ENCODE peak calls at places on chromosomes 3 and 15, in nine cellular contexts. One of them, this sample, is unnamed.

GRCh38 chr3:151589311-151589710 is 128.4 kb upstream of the IGSF10 start:
- DNase-seq in activated B cell treated with CpG ODN at 0.5 μM for 24 hours: no peak
- DNase-seq in activated CD8-positive, alpha-beta T cell treated with anti-CD3 and anti-CD28 coated beads for 36 hours: no peak
- DNase-seq in fibroblast of villous mesenchyme: no peak
- DNase-seq in stimulated activated CD4-positive, alpha-beta T cell treated with anti-CD3 and anti-CD28 coated beads, Interleukin-1b, Interleukin-23, amount 100 ng/mL, for 4 hours: no peak
- DNase-seq in coronary artery: no peak
- DNase-seq in EL: no peak
- DNase-seq in NCI-H146: no peak
- DNase-seq in RWPE1: no peak
- DNase-seq in this sample: no peak

GRCh38 chr15:68681836-68682235 is 103.0 kb downstream of the CORO2B start:
- DNase-seq in activated B cell treated with CpG ODN at 0.5 μM for 24 hours: no peak
- DNase-seq in RWPE1: no peak
- DNase-seq in NCI-H146: no peak
- DNase-seq in stimulated activated CD4-positive, alpha-beta T cell treated with anti-CD3 and anti-CD28 coated beads, Interleukin-1b, Interleukin-23, amount 100 ng/mL, for 4 hours: no peak
- DNase-seq in activated CD8-positive, alpha-beta T cell treated with anti-CD3 and anti-CD28 coated beads for 36 hours: no peak
- DNase-seq in coronary artery: peak; percentile 41
- DNase-seq in fibroblast of villous mesenchyme: no peak
- DNase-seq in EL: no peak
- DNase-seq in this sample: no peak

GRCh38 chr3:105526349-105527111 is 159.8 kb downstream of the ALCAM start:
- DNase-seq in activated B cell treated with CpG ODN at 0.5 μM for 24 hours: no peak
- DNase-seq in RWPE1: peak; percentile 6
- DNase-seq in EL: peak; percentile 34
- DNase-seq in activated CD8-positive, alpha-beta T cell treated with anti-CD3 and anti-CD28 coated beads for 36 hours: no peak
- DNase-seq in NCI-H146: no peak
- DNase-seq in stimulated activated CD4-positive, alpha-beta T cell treated with anti-CD3 and anti-CD28 coated beads, Interleukin-1b, Interleukin-23, amount 100 ng/mL, for 4 hours: no peak
- DNase-seq in coronary artery: no peak
- DNase-seq in fibroblast of villous mesenchyme: no peak
- DNase-seq in this sample: no peak

GRCh38 chr3:131794766-131795381 is 239.9 kb downstream of the CPNE4 start:
- DNase-seq in fibroblast of villous mesenchyme: peak; percentile 67
- DNase-seq in coronary artery: no peak
- DNase-seq in NCI-H146: peak; percentile 21
- DNase-seq in EL: peak; percentile 45
- DNase-seq in activated CD8-positive, alpha-beta T cell treated with anti-CD3 and anti-CD28 coated beads for 36 hours: peak; percentile 24
- DNase-seq in activated B cell treated with CpG ODN at 0.5 μM for 24 hours: no peak
- DNase-seq in RWPE1: peak; percentile 48
- DNase-seq in stimulated activated CD4-positive, alpha-beta T cell treated with anti-CD3 and anti-CD28 coated beads, Interleukin-1b, Interleukin-23, amount 100 ng/mL, for 4 hours: no peak
- DNase-seq in this sample: peak; percentile 82

GRCh38 chr3:27079427-27080105 is 289.6 kb downstream of the NEK10 start:
- DNase-seq in activated B cell treated with CpG ODN at 0.5 μM for 24 hours: no peak
- DNase-seq in activated CD8-positive, alpha-beta T cell treated with anti-CD3 and anti-CD28 coated beads for 36 hours: no peak
- DNase-seq in stimulated activated CD4-positive, alpha-beta T cell treated with anti-CD3 and anti-CD28 coated beads, Interleukin-1b, Interleukin-23, amount 100 ng/mL, for 4 hours: no peak
- DNase-seq in NCI-H146: no peak
- DNase-seq in RWPE1: no peak
- DNase-seq in fibroblast of villous mesenchyme: peak; percentile 31
- DNase-seq in coronary artery: no peak
- DNase-seq in EL: peak; percentile 53
- DNase-seq in this sample: no peak

GRCh38 chr15:83854314-83854713 is 200.4 kb downstream of the ADAMTSL3 start:
- DNase-seq in activated B cell treated with CpG ODN at 0.5 μM for 24 hours: no peak
- DNase-seq in coronary artery: no peak
- DNase-seq in fibroblast of villous mesenchyme: no peak
- DNase-seq in activated CD8-positive, alpha-beta T cell treated with anti-CD3 and anti-CD28 coated beads for 36 hours: no peak
- DNase-seq in NCI-H146: no peak
- DNase-seq in RWPE1: peak; percentile 93
- DNase-seq in EL: no peak
- DNase-seq in stimulated activated CD4-positive, alpha-beta T cell treated with anti-CD3 and anti-CD28 coated beads, Interleukin-1b, Interleukin-23, amount 100 ng/mL, for 4 hours: no peak
- DNase-seq in this sample: peak; percentile 60

GRCh38 chr3:173711619-173712018 is 314.1 kb downstream of the NLGN1 start:
- DNase-seq in NCI-H146: peak; percentile 91
- DNase-seq in coronary artery: no peak
- DNase-seq in fibroblast of villous mesenchyme: no peak
- DNase-seq in RWPE1: peak; percentile 12
- DNase-seq in EL: no peak
- DNase-seq in activated B cell treated with CpG ODN at 0.5 μM for 24 hours: no peak
- DNase-seq in stimulated activated CD4-positive, alpha-beta T cell treated with anti-CD3 and anti-CD28 coated beads, Interleukin-1b, Interleukin-23, amount 100 ng/mL, for 4 hours: no peak
- DNase-seq in activated CD8-positive, alpha-beta T cell treated with anti-CD3 and anti-CD28 coated beads for 36 hours: no peak
- DNase-seq in this sample: no peak

GRCh38 chr3:107660316-107660976 is 137.7 kb downstream of the BBX start:
- DNase-seq in stimulated activated CD4-positive, alpha-beta T cell treated with anti-CD3 and anti-CD28 coated beads, Interleukin-1b, Interleukin-23, amount 100 ng/mL, for 4 hours: no peak
- DNase-seq in activated CD8-positive, alpha-beta T cell treated with anti-CD3 and anti-CD28 coated beads for 36 hours: no peak
- DNase-seq in coronary artery: no peak
- DNase-seq in activated B cell treated with CpG ODN at 0.5 μM for 24 hours: no peak
- DNase-seq in NCI-H146: peak; percentile 74
- DNase-seq in RWPE1: no peak
- DNase-seq in EL: peak; percentile 58
- DNase-seq in fibroblast of villous mesenchyme: peak; percentile 68
- DNase-seq in this sample: peak; percentile 83

GRCh38 chr15:45704329-45705249 is 69.8 kb downstream of the SQOR start:
- DNase-seq in RWPE1: no peak
- DNase-seq in activated CD8-positive, alpha-beta T cell treated with anti-CD3 and anti-CD28 coated beads for 36 hours: peak; percentile 17
- DNase-seq in stimulated activated CD4-positive, alpha-beta T cell treated with anti-CD3 and anti-CD28 coated beads, Interleukin-1b, Interleukin-23, amount 100 ng/mL, for 4 hours: peak; percentile 3
- DNase-seq in fibroblast of villous mesenchyme: peak; percentile 14
- DNase-seq in EL: peak; percentile 40
- DNase-seq in activated B cell treated with CpG ODN at 0.5 μM for 24 hours: no peak
- DNase-seq in NCI-H146: no peak
- DNase-seq in coronary artery: no peak
- DNase-seq in this sample: peak; percentile 44

GRCh38 chr3:5231536-5231935 is 44.0 kb downstream of the EDEM1 start:
- DNase-seq in NCI-H146: no peak
- DNase-seq in activated B cell treated with CpG ODN at 0.5 μM for 24 hours: no peak
- DNase-seq in EL: no peak
- DNase-seq in stimulated activated CD4-positive, alpha-beta T cell treated with anti-CD3 and anti-CD28 coated beads, Interleukin-1b, Interleukin-23, amount 100 ng/mL, for 4 hours: no peak
- DNase-seq in coronary artery: no peak
- DNase-seq in fibroblast of villous mesenchyme: no peak
- DNase-seq in activated CD8-positive, alpha-beta T cell treated with anti-CD3 and anti-CD28 coated beads for 36 hours: no peak
- DNase-seq in RWPE1: no peak
- DNase-seq in this sample: no peak

GRCh38 chr15:63857459-63857856 is 23.7 kb upstream of the HERC1 start:
- DNase-seq in fibroblast of villous mesenchyme: no peak
- DNase-seq in coronary artery: no peak
- DNase-seq in activated CD8-positive, alpha-beta T cell treated with anti-CD3 and anti-CD28 coated beads for 36 hours: no peak
- DNase-seq in RWPE1: no peak
- DNase-seq in activated B cell treated with CpG ODN at 0.5 μM for 24 hours: no peak
- DNase-seq in EL: peak; percentile 18
- DNase-seq in stimulated activated CD4-positive, alpha-beta T cell treated with anti-CD3 and anti-CD28 coated beads, Interleukin-1b, Interleukin-23, amount 100 ng/mL, for 4 hours: no peak
- DNase-seq in NCI-H146: no peak
- DNase-seq in this sample: no peak

GRCh38 chr15:39783244-39783820 is 691 bp upstream of the FSIP1 start:
- DNase-seq in RWPE1: peak; percentile 26
- DNase-seq in stimulated activated CD4-positive, alpha-beta T cell treated with anti-CD3 and anti-CD28 coated beads, Interleukin-1b, Interleukin-23, amount 100 ng/mL, for 4 hours: no peak
- DNase-seq in EL: no peak
- DNase-seq in activated CD8-positive, alpha-beta T cell treated with anti-CD3 and anti-CD28 coated beads for 36 hours: no peak
- DNase-seq in coronary artery: no peak
- DNase-seq in fibroblast of villous mesenchyme: peak; percentile 19
- DNase-seq in NCI-H146: peak; percentile 33
- DNase-seq in activated B cell treated with CpG ODN at 0.5 μM for 24 hours: no peak
- DNase-seq in this sample: peak; percentile 30

GRCh38 chr3:38438421-38438820 is 15.3 kb upstream of the ACVR2B start:
- DNase-seq in coronary artery: no peak
- DNase-seq in RWPE1: no peak
- DNase-seq in activated CD8-positive, alpha-beta T cell treated with anti-CD3 and anti-CD28 coated beads for 36 hours: peak; percentile 28
- DNase-seq in stimulated activated CD4-positive, alpha-beta T cell treated with anti-CD3 and anti-CD28 coated beads, Interleukin-1b, Interleukin-23, amount 100 ng/mL, for 4 hours: no peak
- DNase-seq in fibroblast of villous mesenchyme: no peak
- DNase-seq in EL: peak; percentile 34
- DNase-seq in NCI-H146: no peak
- DNase-seq in activated B cell treated with CpG ODN at 0.5 μM for 24 hours: no peak
- DNase-seq in this sample: peak; percentile 59

GRCh38 chr3:56351496-56351895 is 116.8 kb downstream of the ERC2 start:
- DNase-seq in fibroblast of villous mesenchyme: no peak
- DNase-seq in stimulated activated CD4-positive, alpha-beta T cell treated with anti-CD3 and anti-CD28 coated beads, Interleukin-1b, Interleukin-23, amount 100 ng/mL, for 4 hours: no peak
- DNase-seq in activated CD8-positive, alpha-beta T cell treated with anti-CD3 and anti-CD28 coated beads for 36 hours: no peak
- DNase-seq in NCI-H146: no peak
- DNase-seq in activated B cell treated with CpG ODN at 0.5 μM for 24 hours: no peak
- DNase-seq in RWPE1: no peak
- DNase-seq in coronary artery: no peak
- DNase-seq in EL: no peak
- DNase-seq in this sample: no peak

GRCh38 chr15:48802867-48803266 is 8.0 kb downstream of the CEP152 start:
- DNase-seq in fibroblast of villous mesenchyme: peak; percentile 82
- DNase-seq in stimulated activated CD4-positive, alpha-beta T cell treated with anti-CD3 and anti-CD28 coated beads, Interleukin-1b, Interleukin-23, amount 100 ng/mL, for 4 hours: no peak
- DNase-seq in activated CD8-positive, alpha-beta T cell treated with anti-CD3 and anti-CD28 coated beads for 36 hours: no peak
- DNase-seq in coronary artery: no peak
- DNase-seq in RWPE1: peak; percentile 53
- DNase-seq in NCI-H146: no peak
- DNase-seq in EL: peak; percentile 87
- DNase-seq in activated B cell treated with CpG ODN at 0.5 μM for 24 hours: no peak
- DNase-seq in this sample: peak; percentile 87

GRCh38 chr3:56222866-56223265 is 245.4 kb downstream of the ERC2 start:
- DNase-seq in RWPE1: no peak
- DNase-seq in NCI-H146: no peak
- DNase-seq in fibroblast of villous mesenchyme: no peak
- DNase-seq in activated CD8-positive, alpha-beta T cell treated with anti-CD3 and anti-CD28 coated beads for 36 hours: no peak
- DNase-seq in activated B cell treated with CpG ODN at 0.5 μM for 24 hours: no peak
- DNase-seq in EL: no peak
- DNase-seq in coronary artery: no peak
- DNase-seq in stimulated activated CD4-positive, alpha-beta T cell treated with anti-CD3 and anti-CD28 coated beads, Interleukin-1b, Interleukin-23, amount 100 ng/mL, for 4 hours: no peak
- DNase-seq in this sample: no peak

GRCh38 chr3:46863261-46863782 is at the start of gene MYL3:
- DNase-seq in fibroblast of villous mesenchyme: no peak
- DNase-seq in RWPE1: no peak
- DNase-seq in EL: no peak
- DNase-seq in coronary artery: peak; percentile 59
- DNase-seq in activated CD8-positive, alpha-beta T cell treated with anti-CD3 and anti-CD28 coated beads for 36 hours: no peak
- DNase-seq in activated B cell treated with CpG ODN at 0.5 μM for 24 hours: no peak
- DNase-seq in stimulated activated CD4-positive, alpha-beta T cell treated with anti-CD3 and anti-CD28 coated beads, Interleukin-1b, Interleukin-23, amount 100 ng/mL, for 4 hours: no peak
- DNase-seq in NCI-H146: no peak
- DNase-seq in this sample: no peak

GRCh38 chr3:126538316-126538715 is 14.4 kb downstream of the CHST13 start:
- DNase-seq in fibroblast of villous mesenchyme: no peak
- DNase-seq in activated CD8-positive, alpha-beta T cell treated with anti-CD3 and anti-CD28 coated beads for 36 hours: no peak
- DNase-seq in stimulated activated CD4-positive, alpha-beta T cell treated with anti-CD3 and anti-CD28 coated beads, Interleukin-1b, Interleukin-23, amount 100 ng/mL, for 4 hours: no peak
- DNase-seq in RWPE1: no peak
- DNase-seq in activated B cell treated with CpG ODN at 0.5 μM for 24 hours: peak; percentile 7
- DNase-seq in NCI-H146: no peak
- DNase-seq in EL: no peak
- DNase-seq in coronary artery: no peak
- DNase-seq in this sample: no peak

GRCh38 chr3:76789262-76789661 is 250.6 kb upstream of the ROBO2 start:
- DNase-seq in fibroblast of villous mesenchyme: no peak
- DNase-seq in NCI-H146: peak; percentile 12
- DNase-seq in coronary artery: no peak
- DNase-seq in RWPE1: no peak
- DNase-seq in stimulated activated CD4-positive, alpha-beta T cell treated with anti-CD3 and anti-CD28 coated beads, Interleukin-1b, Interleukin-23, amount 100 ng/mL, for 4 hours: no peak
- DNase-seq in activated B cell treated with CpG ODN at 0.5 μM for 24 hours: no peak
- DNase-seq in activated CD8-positive, alpha-beta T cell treated with anti-CD3 and anti-CD28 coated beads for 36 hours: no peak
- DNase-seq in EL: no peak
- DNase-seq in this sample: no peak

GRCh38 chr3:111069974-111070751 is 1.5 kb upstream of the NECTIN3 start:
- DNase-seq in RWPE1: peak; percentile 1
- DNase-seq in EL: peak; percentile 22
- DNase-seq in fibroblast of villous mesenchyme: peak; percentile 27
- DNase-seq in activated CD8-positive, alpha-beta T cell treated with anti-CD3 and anti-CD28 coated beads for 36 hours: peak; percentile 9
- DNase-seq in NCI-H146: peak; percentile 39
- DNase-seq in activated B cell treated with CpG ODN at 0.5 μM for 24 hours: no peak
- DNase-seq in stimulated activated CD4-positive, alpha-beta T cell treated with anti-CD3 and anti-CD28 coated beads, Interleukin-1b, Interleukin-23, amount 100 ng/mL, for 4 hours: no peak
- DNase-seq in coronary artery: no peak
- DNase-seq in this sample: peak; percentile 38

GRCh38 chr3:15276028-15276717 is 56.2 kb downstream of the SH3BP5 start:
- DNase-seq in RWPE1: no peak
- DNase-seq in activated B cell treated with CpG ODN at 0.5 μM for 24 hours: no peak
- DNase-seq in stimulated activated CD4-positive, alpha-beta T cell treated with anti-CD3 and anti-CD28 coated beads, Interleukin-1b, Interleukin-23, amount 100 ng/mL, for 4 hours: no peak
- DNase-seq in EL: peak; percentile 26
- DNase-seq in activated CD8-positive, alpha-beta T cell treated with anti-CD3 and anti-CD28 coated beads for 36 hours: no peak
- DNase-seq in coronary artery: peak; percentile 67
- DNase-seq in fibroblast of villous mesenchyme: no peak
- DNase-seq in NCI-H146: peak; percentile 5
- DNase-seq in this sample: no peak

GRCh38 chr3:1942751-1943150 is 155.9 kb upstream of the CNTN4 start:
- DNase-seq in activated CD8-positive, alpha-beta T cell treated with anti-CD3 and anti-CD28 coated beads for 36 hours: no peak
- DNase-seq in fibroblast of villous mesenchyme: no peak
- DNase-seq in NCI-H146: no peak
- DNase-seq in RWPE1: no peak
- DNase-seq in stimulated activated CD4-positive, alpha-beta T cell treated with anti-CD3 and anti-CD28 coated beads, Interleukin-1b, Interleukin-23, amount 100 ng/mL, for 4 hours: no peak
- DNase-seq in EL: no peak
- DNase-seq in activated B cell treated with CpG ODN at 0.5 μM for 24 hours: no peak
- DNase-seq in coronary artery: no peak
- DNase-seq in this sample: no peak

GRCh38 chr3:32568953-32569352 is 1.7 kb downstream of the DYNC1LI1 start:
- DNase-seq in EL: no peak
- DNase-seq in activated B cell treated with CpG ODN at 0.5 μM for 24 hours: no peak
- DNase-seq in NCI-H146: no peak
- DNase-seq in RWPE1: no peak
- DNase-seq in activated CD8-positive, alpha-beta T cell treated with anti-CD3 and anti-CD28 coated beads for 36 hours: no peak
- DNase-seq in coronary artery: no peak
- DNase-seq in stimulated activated CD4-positive, alpha-beta T cell treated with anti-CD3 and anti-CD28 coated beads, Interleukin-1b, Interleukin-23, amount 100 ng/mL, for 4 hours: no peak
- DNase-seq in fibroblast of villous mesenchyme: no peak
- DNase-seq in this sample: no peak

GRCh38 chr15:48005077-48005476 is 115.7 kb upstream of the SLC24A5 start:
- DNase-seq in RWPE1: no peak
- DNase-seq in activated B cell treated with CpG ODN at 0.5 μM for 24 hours: no peak
- DNase-seq in activated CD8-positive, alpha-beta T cell treated with anti-CD3 and anti-CD28 coated beads for 36 hours: no peak
- DNase-seq in coronary artery: no peak
- DNase-seq in fibroblast of villous mesenchyme: no peak
- DNase-seq in NCI-H146: no peak
- DNase-seq in stimulated activated CD4-positive, alpha-beta T cell treated with anti-CD3 and anti-CD28 coated beads, Interleukin-1b, Interleukin-23, amount 100 ng/mL, for 4 hours: no peak
- DNase-seq in EL: no peak
- DNase-seq in this sample: no peak

GRCh38 chr3:39443530-39443929 is 23.9 kb upstream of the MOBP start:
- DNase-seq in coronary artery: no peak
- DNase-seq in RWPE1: no peak
- DNase-seq in NCI-H146: peak; percentile 5
- DNase-seq in fibroblast of villous mesenchyme: no peak
- DNase-seq in activated B cell treated with CpG ODN at 0.5 μM for 24 hours: no peak
- DNase-seq in activated CD8-positive, alpha-beta T cell treated with anti-CD3 and anti-CD28 coated beads for 36 hours: no peak
- DNase-seq in stimulated activated CD4-positive, alpha-beta T cell treated with anti-CD3 and anti-CD28 coated beads, Interleukin-1b, Interleukin-23, amount 100 ng/mL, for 4 hours: no peak
- DNase-seq in EL: no peak
- DNase-seq in this sample: no peak

GRCh38 chr15:64836023-64836536 is 5.6 kb upstream of the PLEKHO2 start:
- DNase-seq in fibroblast of villous mesenchyme: peak; percentile 28
- DNase-seq in stimulated activated CD4-positive, alpha-beta T cell treated with anti-CD3 and anti-CD28 coated beads, Interleukin-1b, Interleukin-23, amount 100 ng/mL, for 4 hours: no peak
- DNase-seq in EL: no peak
- DNase-seq in RWPE1: no peak
- DNase-seq in activated B cell treated with CpG ODN at 0.5 μM for 24 hours: no peak
- DNase-seq in NCI-H146: no peak
- DNase-seq in activated CD8-positive, alpha-beta T cell treated with anti-CD3 and anti-CD28 coated beads for 36 hours: no peak
- DNase-seq in coronary artery: no peak
- DNase-seq in this sample: no peak

GRCh38 chr3:38655708-38656300 is 6.3 kb upstream of the SCN5A start:
- DNase-seq in RWPE1: peak; percentile 15
- DNase-seq in EL: peak; percentile 41
- DNase-seq in NCI-H146: peak; percentile 69
- DNase-seq in activated CD8-positive, alpha-beta T cell treated with anti-CD3 and anti-CD28 coated beads for 36 hours: peak; percentile 17
- DNase-seq in activated B cell treated with CpG ODN at 0.5 μM for 24 hours: no peak
- DNase-seq in stimulated activated CD4-positive, alpha-beta T cell treated with anti-CD3 and anti-CD28 coated beads, Interleukin-1b, Interleukin-23, amount 100 ng/mL, for 4 hours: no peak
- DNase-seq in coronary artery: no peak
- DNase-seq in fibroblast of villous mesenchyme: peak; percentile 48
- DNase-seq in this sample: peak; percentile 74

GRCh38 chr3:127403795-127404194 is 115.9 kb upstream of the PRR20G start:
- DNase-seq in RWPE1: no peak
- DNase-seq in NCI-H146: no peak
- DNase-seq in activated CD8-positive, alpha-beta T cell treated with anti-CD3 and anti-CD28 coated beads for 36 hours: no peak
- DNase-seq in stimulated activated CD4-positive, alpha-beta T cell treated with anti-CD3 and anti-CD28 coated beads, Interleukin-1b, Interleukin-23, amount 100 ng/mL, for 4 hours: no peak
- DNase-seq in activated B cell treated with CpG ODN at 0.5 μM for 24 hours: no peak
- DNase-seq in EL: no peak
- DNase-seq in coronary artery: no peak
- DNase-seq in fibroblast of villous mesenchyme: no peak
- DNase-seq in this sample: no peak

GRCh38 chr3:127820871-127821853 is 1.2 kb downstream of the MGLL start:
- DNase-seq in activated B cell treated with CpG ODN at 0.5 μM for 24 hours: no peak
- DNase-seq in activated CD8-positive, alpha-beta T cell treated with anti-CD3 and anti-CD28 coated beads for 36 hours: peak; percentile 32
- DNase-seq in fibroblast of villous mesenchyme: peak; percentile 61
- DNase-seq in NCI-H146: peak; percentile 44
- DNase-seq in RWPE1: no peak
- DNase-seq in EL: peak; percentile 43
- DNase-seq in coronary artery: no peak
- DNase-seq in stimulated activated CD4-positive, alpha-beta T cell treated with anti-CD3 and anti-CD28 coated beads, Interleukin-1b, Interleukin-23, amount 100 ng/mL, for 4 hours: no peak
- DNase-seq in this sample: peak; percentile 26

GRCh38 chr3:39106281-39107055 is 959 bp downstream of the GORASP1 start:
- DNase-seq in fibroblast of villous mesenchyme: peak; percentile 33
- DNase-seq in activated CD8-positive, alpha-beta T cell treated with anti-CD3 and anti-CD28 coated beads for 36 hours: no peak
- DNase-seq in EL: peak; percentile 51
- DNase-seq in coronary artery: no peak
- DNase-seq in NCI-H146: no peak
- DNase-seq in stimulated activated CD4-positive, alpha-beta T cell treated with anti-CD3 and anti-CD28 coated beads, Interleukin-1b, Interleukin-23, amount 100 ng/mL, for 4 hours: no peak
- DNase-seq in RWPE1: peak; percentile 49
- DNase-seq in activated B cell treated with CpG ODN at 0.5 μM for 24 hours: no peak
- DNase-seq in this sample: peak; percentile 62

GRCh38 chr3:162391301-162391700 is 894.7 kb downstream of the OTOL1 start:
- DNase-seq in fibroblast of villous mesenchyme: peak; percentile 43
- DNase-seq in coronary artery: no peak
- DNase-seq in EL: peak; percentile 68
- DNase-seq in stimulated activated CD4-positive, alpha-beta T cell treated with anti-CD3 and anti-CD28 coated beads, Interleukin-1b, Interleukin-23, amount 100 ng/mL, for 4 hours: no peak
- DNase-seq in activated CD8-positive, alpha-beta T cell treated with anti-CD3 and anti-CD28 coated beads for 36 hours: no peak
- DNase-seq in RWPE1: peak; percentile 54
- DNase-seq in NCI-H146: no peak
- DNase-seq in activated B cell treated with CpG ODN at 0.5 μM for 24 hours: no peak
- DNase-seq in this sample: peak; percentile 66